ENCODE peak calls at places on chromosome 5, in seven cellular contexts. G is cardiac muscle cell; M is fibroblast of lung; J is transverse colon; B is lower lobe of right lung; C is kidney; O is CD4-positive, CD25-positive, alpha-beta regulatory T cell. H is an unnamed sample. For H3K36me3, the result is how much of the 10 kb centered on the place peaks cover.

GRCh38 chr5:159854916-159855315 is 61.4 kb upstream of the ADRA1B start:
- DNase-seq in M (peak), O (no peak), C (no peak), G (no peak), B (no peak), J (no peak), H (no peak)

GRCh38 chr5:147084702-147085101 is 150.1 kb upstream of the STK32A start:
- DNase-seq in O (no peak), M (no peak), J (no peak), G (no peak), B (no peak), C (no peak), H (no peak)

GRCh38 chr5:52989781-52990530 is 804 bp downstream of the ITGA2 start:
- DNase-seq in J (peak), B (peak), O (no peak), C (peak), G (peak), M (peak), H (peak)

GRCh38 chr5:175479125-175479881 is 943 bp downstream of the SFXN1 start:
- DNase-seq in O (no peak), G (no peak), B (no peak), J (peak), C (no peak), M (no peak), H (no peak)

GRCh38 chr5:124736111-124736813 is 10.2 kb downstream of the ZNF608 start:
- DNase-seq in B (no peak), G (no peak), O (no peak), C (no peak), M (peak), J (no peak), H (no peak)

GRCh38 chr5:87541033-87541432 is 128.3 kb upstream of the CCNH start:
- DNase-seq in O (no peak), B (no peak), M (peak), G (peak), J (peak), C (no peak), H (peak)

GRCh38 chr5:174412941-174413340 is 311.4 kb upstream of the MSX2 start:
- DNase-seq in C (no peak), B (no peak), J (no peak), M (peak), G (no peak), O (no peak), H (no peak)

GRCh38 chr5:169964247-169964646 is 16.0 kb downstream of the INSYN2B start:
- DNase-seq in G (no peak), J (no peak), O (no peak), C (no peak), B (no peak), M (no peak), H (no peak)

GRCh38 chr5:43711496-43711895 is 108.5 kb downstream of the NNT start:
- DNase-seq in J (no peak), O (no peak), B (no peak), M (peak), G (no peak), C (no peak), H (no peak)

GRCh38 chr5:179803651-179804598 is 2.7 kb downstream of the MGAT4B start:
- DNase-seq in G (no peak), C (peak), M (no peak), O (no peak), J (no peak), B (peak), H (no peak)

GRCh38 chr5:139383275-139383992 is at the start of gene SLC23A1:
- DNase-seq in J (peak), M (no peak), O (no peak), B (no peak), C (no peak), G (no peak), H (no peak)

GRCh38 chr5:79069488-79070001 is at the start of the genes BHMT2 and DMGDH:
- DNase-seq in O (no peak), B (no peak), G (no peak), M (peak), C (peak), J (peak), H (no peak)

GRCh38 chr5:93189707-93190120 is 391.3 kb downstream of the NR2F1-AS1 start:
- DNase-seq in J (no peak), G (no peak), B (no peak), C (no peak), O (no peak), M (peak), H (no peak)

GRCh38 chr5:64506567-64507321 is 929 bp downstream of the RGS7BP start:
- DNase-seq in G (peak), B (peak), C (peak), O (no peak), J (no peak), M (no peak), H (no peak)

GRCh38 chr5:157266286-157267007 is 524 bp downstream of the CYFIP2 start:
- DNase-seq in G (peak), C (peak), O (peak), B (peak), M (no peak), J (peak), H (no peak)

GRCh38 chr5:109304323-109304722 is 105.5 kb downstream of the PJA2 start:
- DNase-seq in J (no peak), C (no peak), O (no peak), G (no peak), M (no peak), B (no peak), H (no peak)

GRCh38 chr5:158464383-158464782 is 605.4 kb upstream of the CLINT1 start:
- DNase-seq in B (no peak), O (no peak), M (no peak), C (no peak), J (no peak), G (no peak), H (no peak)

GRCh38 chr5:129384736-129385135 is 75.4 kb upstream of the ADAMTS19 start:
- DNase-seq in M (peak), J (no peak), C (no peak), O (no peak), G (no peak), B (no peak), H (no peak)

GRCh38 chr5:178434851-178435250 is 155.3 kb downstream of the COL23A1 start:
- DNase-seq in J (no peak), C (peak), M (no peak), G (no peak), O (no peak), B (peak), H (no peak)

GRCh38 chr5:80382488-80382887 is 25.4 kb upstream of the ZFYVE16 start:
- DNase-seq in M (no peak), J (no peak), C (no peak), O (no peak), B (no peak), G (no peak), H (no peak)

GRCh38 chr5:172302047-172302710 is 18.6 kb upstream of the UBTD2 start:
- DNase-seq in O (no peak), C (no peak), B (no peak), G (no peak), M (no peak), J (no peak), H (no peak)

GRCh38 chr5:179171816-179172745 is 111.9 kb downstream of the ZNF354C start:
- DNase-seq in J (no peak), O (no peak), M (no peak), C (peak), B (peak), G (no peak), H (no peak)

GRCh38 chr5:43852276-43852675 is 249.3 kb downstream of the NNT start:
- DNase-seq in G (peak), O (no peak), B (no peak), M (no peak), C (no peak), J (no peak), H (no peak)

GRCh38 chr5:172758836-172759149 is 12.2 kb downstream of the DUSP1 start:
- DNase-seq in C (no peak), O (no peak), J (no peak), G (no peak), M (no peak), B (no peak), H (no peak)

GRCh38 chr5:176624142-176624541 is 6.2 kb downstream of the SNCB start:
- DNase-seq in O (no peak), M (no peak), J (no peak), C (no peak), G (no peak), B (no peak), H (no peak)

GRCh38 chr5:1294839-1295649 is at the start of gene TERT:
- DNase-seq in B (peak), M (no peak), O (peak), G (peak), J (peak), C (peak), H (peak)

GRCh38 chr5:171365351-171365750 is 22.3 kb upstream of the NPM1 start:
- DNase-seq in C (no peak), J (no peak), M (peak), O (no peak), B (no peak), G (peak), H (no peak)

GRCh38 chr5:82499845-82500244 is 221.7 kb upstream of the RPS23 start:
- DNase-seq in G (no peak), C (no peak), O (no peak), B (no peak), J (no peak), M (no peak), H (no peak)

GRCh38 chr5:80653497-80653896 is 955 bp upstream of the MSH3 start:
- DNase-seq in G (no peak), J (no peak), B (no peak), C (no peak), M (no peak), O (no peak), H (no peak)

GRCh38 chr5:66013906-66014305 is 87.5 kb downstream of the ERBIN start:
- DNase-seq in B (no peak), C (no peak), J (no peak), G (no peak), M (no peak), O (no peak), H (no peak)

GRCh38 chr5:66004216-66004615 is 77.8 kb downstream of the ERBIN start:
- DNase-seq in M (no peak), B (no peak), G (no peak), J (no peak), C (no peak), O (no peak), H (no peak)

GRCh38 chr5:66010476-66010875 is 84.1 kb downstream of the ERBIN start:
- DNase-seq in J (no peak), M (peak), C (no peak), G (no peak), B (no peak), O (no peak), H (no peak)

GRCh38 chr5:66012271-66012670 is 85.9 kb downstream of the ERBIN start:
- DNase-seq in O (no peak), B (no peak), G (no peak), C (no peak), M (no peak), J (no peak), H (no peak)

DNA sequence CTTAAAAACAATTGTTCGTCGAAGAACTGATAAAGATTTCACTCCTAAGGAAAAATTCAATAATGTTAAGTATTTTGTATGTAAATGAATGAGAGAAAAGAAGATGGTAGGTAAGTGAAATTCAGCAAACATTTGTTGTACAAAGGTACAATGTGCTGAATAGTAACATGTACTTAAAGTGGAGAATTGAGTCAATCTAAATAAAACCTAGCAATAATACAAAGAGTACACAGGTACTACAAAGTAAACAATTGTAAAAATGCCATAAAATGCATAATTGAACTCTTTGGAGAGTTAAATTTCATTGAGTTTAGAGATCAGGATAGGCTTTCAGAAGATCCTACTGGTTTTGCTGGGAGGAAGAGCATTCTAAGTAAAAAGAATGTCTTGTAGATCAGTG is 82.9 kb downstream of the ERBIN start:
- DNase-seq in G (no peak), C (no peak), M (no peak), O (no peak), J (no peak), B (no peak), H (no peak)
- H3K36me3 ChIP-seq in G (under half), C (under half), M (under half), O (under half), J (under half), B (under half), H (under half)

GRCh38 chr5:5373351-5374033 is 49.0 kb upstream of the ICE1 start:
- DNase-seq in C (no peak), O (no peak), J (no peak), M (no peak), B (no peak), G (no peak), H (no peak)
- H3K27ac ChIP-seq in C (no peak), O (no peak), J (no peak), M (no peak), B (no peak), G (no peak), H (peak)

GRCh38 chr5:20949636-20950035 is 961.6 kb upstream of the CDH18 start:
- DNase-seq in C (no peak), M (no peak), J (no peak), G (peak), O (no peak), B (no peak), H (no peak)
- H3K4me3 ChIP-seq in C (no peak), M (no peak), J (no peak), G (no peak), O (no peak), B (no peak), H (no peak)

GRCh38 chr5:31530541-31531265 is 1.2 kb downstream of the DROSHA start:
- DNase-seq in J (no peak), O (no peak), G (no peak), C (no peak), B (no peak), M (no peak), H (no peak)

GRCh38 chr5:31531543-31531887 is 378 bp downstream of the DROSHA start:
- DNase-seq in M (peak), B (peak), O (no peak), J (peak), G (peak), C (peak), H (no peak)

GRCh38 chr5:31536873-31537272 is 4.8 kb downstream of the C5orf22 start:
- DNase-seq in M (no peak), G (no peak), B (no peak), J (no peak), O (no peak), C (no peak), H (no peak)

GRCh38 chr5:31534527-31535046 is 2.5 kb downstream of the C5orf22 start:
- DNase-seq in J (no peak), C (no peak), G (no peak), M (no peak), B (no peak), O (no peak), H (no peak)

DNA sequence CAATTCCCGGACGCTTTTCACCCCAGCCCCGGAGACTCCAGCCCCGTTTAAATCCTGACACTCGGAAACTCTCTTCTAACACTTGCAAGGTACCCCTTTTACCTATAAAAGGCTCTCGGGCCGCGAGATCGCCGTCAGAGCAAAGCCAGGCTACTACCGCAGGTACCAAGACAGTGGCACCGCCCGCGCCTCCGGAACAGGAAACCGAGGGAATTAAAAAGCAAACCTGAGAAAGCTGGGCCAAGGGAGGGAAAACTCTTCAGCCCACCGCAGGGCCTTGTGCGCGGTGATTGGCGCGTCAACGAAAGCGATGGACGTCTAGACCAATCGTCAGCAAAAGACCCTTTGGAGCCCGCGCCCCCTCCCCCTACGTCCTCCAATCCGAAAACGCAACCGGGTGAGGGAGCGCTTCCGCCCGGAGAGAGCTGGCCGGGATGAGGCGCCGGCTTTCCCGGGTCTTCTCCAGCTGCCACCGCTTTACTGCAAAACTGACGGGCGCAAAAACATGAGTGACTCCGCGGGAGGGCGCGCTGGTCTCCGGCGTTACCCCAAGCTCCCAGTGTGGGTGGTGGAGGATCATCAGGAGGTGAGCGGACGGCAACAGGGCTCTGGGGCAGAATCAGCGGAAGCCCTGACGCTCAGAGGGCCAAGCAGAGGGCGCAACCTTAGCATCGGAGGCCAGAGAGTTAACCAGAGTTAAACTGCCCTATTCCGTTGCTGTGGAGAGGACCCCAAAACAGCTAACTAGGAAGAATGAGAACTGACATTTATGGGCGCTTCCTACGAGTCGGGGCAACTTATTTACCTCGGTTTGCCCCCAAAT is at the start of the genes C5orf22 and DROSHA:
- DNase-seq in J (peak), M (peak), O (peak), C (peak), B (peak), G (peak), H (peak)
- H3K36me3 ChIP-seq in J (under half), M (under half), O (under half), C (under half), B (half or more), G (under half), H (half or more)

DNA sequence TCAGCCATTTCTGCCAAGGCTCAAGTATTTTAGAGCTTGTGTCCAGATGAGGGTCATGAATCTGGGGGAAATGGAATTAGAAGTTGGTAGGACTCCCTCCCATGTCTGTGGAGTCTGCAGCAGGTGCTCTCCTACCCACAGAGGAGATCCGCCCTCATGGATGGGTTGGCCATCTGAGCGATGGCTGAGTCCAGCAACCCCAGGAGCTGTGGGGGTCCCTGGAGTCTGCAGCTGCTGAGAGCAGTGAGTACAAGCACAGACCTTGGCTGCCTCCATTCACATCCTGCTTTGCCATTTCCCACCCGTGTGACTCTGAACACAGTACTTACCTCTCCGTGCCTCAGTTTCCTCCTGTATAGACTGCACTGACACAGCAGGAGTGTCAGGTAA is 25.8 kb upstream of the SYNPO start:
- DNase-seq in G (no peak), B (no peak), O (no peak), C (no peak), M (no peak), J (no peak), H (no peak)
- H3K27ac ChIP-seq in G (no peak), B (peak), O (no peak), C (no peak), M (no peak), J (peak), H (no peak)

GRCh38 chr5:168916852-168917251 is 337.7 kb upstream of the PANK3 start:
- DNase-seq in B (no peak), J (no peak), C (no peak), O (no peak), G (no peak), M (no peak), H (no peak)
- H3K4me3 ChIP-seq in B (no peak), J (no peak), C (no peak), O (no peak), G (no peak), M (no peak), H (no peak)

DNA sequence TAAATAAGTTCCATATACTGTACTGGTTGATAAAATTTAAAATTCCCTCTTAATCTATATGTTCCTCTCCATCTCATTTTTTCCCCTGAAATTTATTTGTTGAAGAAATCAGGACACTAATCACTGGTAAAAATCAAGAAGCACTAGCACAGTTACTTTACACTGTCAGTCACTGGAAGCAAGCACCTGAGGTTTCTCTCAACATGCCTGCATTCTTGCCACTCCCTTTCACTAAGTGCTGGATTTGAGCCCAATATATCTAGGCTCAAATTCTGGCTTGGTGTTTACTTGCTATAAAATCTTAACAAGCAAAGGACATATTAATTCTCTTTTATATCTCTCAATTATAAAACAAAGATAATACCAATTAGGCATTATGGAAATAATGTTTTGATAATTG is 58.7 kb downstream of the DIAPH1 start:
- DNase-seq in G (peak), M (peak), C (no peak), J (no peak), O (no peak), B (no peak), H (no peak)
- H3K36me3 ChIP-seq in G (under half), M (under half), C (under half), J (under half), O (half or more), B (under half), H (half or more)

GRCh38 chr5:17402291-17403121 is 95.5 kb upstream of the TAF11L2 start:
- DNase-seq in O (no peak), C (no peak), B (no peak), G (no peak), J (no peak), M (no peak), H (no peak)
- H3K27ac ChIP-seq in O (no peak), C (no peak), B (no peak), G (peak), J (no peak), M (no peak), H (no peak)

DNA sequence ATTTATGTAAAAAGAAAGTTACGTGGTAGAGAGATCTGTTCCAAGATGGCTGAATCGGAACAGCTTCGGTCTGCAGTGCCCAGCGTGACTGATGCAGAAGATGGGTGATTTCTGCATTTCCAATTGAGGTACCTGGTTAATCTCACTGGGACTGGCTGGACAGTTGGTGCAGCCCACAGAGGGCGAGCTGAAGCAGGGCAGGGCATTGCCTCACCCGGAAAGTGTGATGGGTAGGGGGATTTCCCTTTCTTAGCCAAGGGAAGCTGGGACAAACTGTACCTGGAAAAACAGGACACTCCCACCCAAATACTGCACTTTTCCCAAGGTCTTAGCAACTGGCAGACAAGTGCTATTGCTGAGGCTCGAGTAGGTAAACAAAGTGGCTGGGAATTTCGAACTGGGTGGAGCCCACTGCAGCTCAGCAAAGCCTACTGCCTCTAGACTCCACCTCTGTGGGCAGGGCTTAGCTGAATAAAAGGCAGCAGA is 13.1 kb upstream of the HSD17B4 start:
- DNase-seq in O (no peak), J (peak), B (no peak), G (no peak), M (no peak), C (no peak), H (no peak)
- H3K4me3 ChIP-seq in O (peak), J (no peak), B (peak), G (no peak), M (no peak), C (no peak), H (no peak)

GRCh38 chr5:76029739-76030138 is 53.4 kb upstream of the SV2C start:
- DNase-seq in C (no peak), J (no peak), O (no peak), B (no peak), G (no peak), M (no peak), H (no peak)
- H3K36me3 ChIP-seq in C (under half), J (under half), O (under half), B (under half), G (under half), M (under half), H (under half)